ENCODE peak calls at places on chromosome 7, in six cellular contexts. L is IMR-90, V is neuronal stem cell, W is mesenchymal stem cell, K is H1, X is trophoblast cell. S is an unnamed sample.

GRCh38 chr7:4857189-4857588 is 4.6 kb downstream of the PAPOLB start:
- DNase-seq in X (no peak), W (no peak), V (no peak), L (no peak), K (no peak), S (no peak)

GRCh38 chr7:96023376-96023775 is 251.0 kb downstream of the DYNC1I1 start:
- DNase-seq in W (no peak), X (no peak), V (no peak), L (peak; percentile 5), K (no peak), S (no peak)

GRCh38 chr7:122430710-122431109 is 126.2 kb upstream of the FEZF1 start:
- DNase-seq in W (no peak), V (no peak), X (no peak), K (no peak), L (no peak), S (no peak)

GRCh38 chr7:42753322-42753721 is 158.5 kb downstream of the C7orf25 start:
- DNase-seq in V (no peak), L (no peak), K (no peak), X (no peak), W (no peak), S (no peak)

GRCh38 chr7:2713978-2714377 is 26.0 kb downstream of the AMZ1 start:
- DNase-seq in K (no peak), L (no peak), V (no peak), X (no peak), W (no peak), S (no peak)

GRCh38 chr7:47799529-47799928 is 148.7 kb downstream of the PKD1L1 start:
- DNase-seq in W (no peak), V (no peak), L (peak; percentile 50), X (no peak), K (no peak), S (no peak)

GRCh38 chr7:157155959-157156358 is 17.2 kb downstream of the UBE3C start:
- DNase-seq in K (no peak), V (no peak), L (no peak), X (no peak), W (no peak), S (no peak)

GRCh38 chr7:106534271-106534846 is 126.6 kb downstream of the CCDC71L start:
- DNase-seq in X (no peak), K (no peak), L (no peak), W (peak; percentile 9), V (no peak), S (no peak)

GRCh38 chr7:155496267-155497005 is 38.5 kb downstream of the EN2 start:
- DNase-seq in L (no peak), X (no peak), W (no peak), V (no peak), K (no peak), S (no peak)

GRCh38 chr7:5420841-5421625 is 2.6 kb downstream of the TNRC18 start:
- DNase-seq in L (no peak), K (no peak), W (peak; percentile 23), V (no peak), X (no peak), S (no peak)

GRCh38 chr7:29976673-29977072 is 12.9 kb downstream of the SCRN1 start:
- DNase-seq in V (no peak), X (no peak), K (no peak), L (peak; percentile 41), W (peak; percentile 80), S (no peak)

GRCh38 chr7:141097430-141097829 is 23.6 kb downstream of the TMEM178B start:
- DNase-seq in W (no peak), L (peak; percentile 5), X (no peak), K (no peak), V (peak; percentile 56), S (no peak)

GRCh38 chr7:75914655-75915415 is at the start of gene POR:
- DNase-seq in L (peak; percentile 88), W (peak; percentile 91), K (peak; percentile 75), V (peak; percentile 95), X (peak; percentile 92), S (peak; percentile 95)

GRCh38 chr7:83325083-83325482 is 162.4 kb upstream of the PCLO start:
- DNase-seq in W (no peak), X (no peak), V (no peak), L (no peak), K (no peak), S (no peak)

GRCh38 chr7:37336259-37336658 is 112.4 kb downstream of the ELMO1 start:
- DNase-seq in V (no peak), W (no peak), X (no peak), K (no peak), L (no peak), S (no peak)

GRCh38 chr7:45033261-45033930 is 33.4 kb downstream of the CCM2 start:
- DNase-seq in X (no peak), V (no peak), L (peak; percentile 55), W (no peak), K (no peak), S (no peak)

GRCh38 chr7:131654249-131654558 is 97.8 kb upstream of the PODXL start:
- DNase-seq in W (no peak), X (no peak), K (no peak), L (no peak), V (no peak), S (no peak)
- H2AK5ac ChIP-seq in W (no peak overlapping the region), X (no peak overlapping the region), K (peak overlapping the region; percentile 100), L (peak overlapping the region; percentile 96), V (peak overlapping the region; percentile 56), S (no peak overlapping the region)

DNA sequence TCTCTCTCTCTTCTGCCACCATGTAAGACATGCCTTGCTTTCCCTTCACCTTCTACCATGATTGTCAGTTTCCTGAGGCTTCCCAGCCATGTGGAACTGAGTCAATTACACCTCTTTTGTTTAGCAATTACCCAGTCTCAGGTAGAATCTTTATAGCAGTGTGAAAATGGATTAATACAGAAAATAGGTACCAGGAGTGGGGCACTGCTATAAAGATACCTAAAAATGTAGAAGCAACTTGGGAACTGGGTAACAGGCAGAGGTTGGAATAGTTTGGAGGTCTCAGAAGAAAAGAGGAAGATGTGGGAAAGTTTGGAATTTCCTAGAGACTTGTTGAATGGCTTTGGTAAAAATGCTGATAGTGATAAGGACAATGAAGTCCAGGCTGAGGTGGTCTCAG is 15.6 kb downstream of the GALNTL5 start:
- DNase-seq in V (no peak), K (no peak), X (no peak), L (no peak), W (no peak), S (no peak)
- H3K14ac ChIP-seq in V (no peak overlapping the region), K (no peak overlapping the region), X (no peak overlapping the region), L (no peak overlapping the region), W (no peak overlapping the region), S (no peak overlapping the region)

DNA sequence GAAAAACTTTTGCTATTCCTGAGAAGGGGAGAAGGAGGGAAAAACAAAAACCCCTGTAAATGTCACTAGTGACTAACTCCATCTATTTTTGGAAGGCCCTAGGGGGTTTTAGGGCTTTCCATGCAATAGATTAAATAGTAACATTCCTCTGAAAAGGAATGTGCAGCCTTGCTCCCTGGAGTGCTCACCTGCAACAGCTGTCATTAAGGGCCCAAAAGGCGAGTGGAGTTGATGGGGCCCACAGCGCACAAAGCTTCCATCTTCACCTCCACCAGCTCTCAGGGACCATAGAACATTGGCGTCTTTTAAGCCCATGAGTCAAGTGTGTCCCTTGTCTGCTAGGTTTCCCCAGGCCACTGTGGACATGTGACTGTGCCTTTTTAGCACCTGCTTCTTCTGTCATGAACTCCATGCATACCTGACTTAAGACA is 58.0 kb upstream of the IL6 start:
- DNase-seq in X (peak; percentile 59), V (no peak), L (no peak), K (peak; percentile 23), W (no peak), S (peak; percentile 46)
- H2AK5ac ChIP-seq in X (no peak overlapping the region), V (no peak overlapping the region), L (peak overlapping the region; percentile 93), K (peak overlapping the region; percentile 4), W (no peak overlapping the region), S (no peak overlapping the region)

GRCh38 chr7:148543302-148543701 is 47.3 kb upstream of the C7orf33 start:
- DNase-seq in V (no peak), K (no peak), L (no peak), W (no peak), X (no peak), S (no peak)

GRCh38 chr7:148541891-148542504 is 48.6 kb upstream of the C7orf33 start:
- DNase-seq in K (no peak), L (no peak), W (no peak), V (no peak), X (no peak), S (no peak)

GRCh38 chr7:148545172-148545571 is 45.4 kb upstream of the C7orf33 start:
- DNase-seq in V (no peak), K (no peak), L (no peak), X (no peak), W (no peak), S (no peak)

GRCh38 chr7:148547946-148548345 is 42.6 kb upstream of the C7orf33 start:
- DNase-seq in L (no peak), X (no peak), W (no peak), V (no peak), K (no peak), S (no peak)

GRCh38 chr7:148546857-148547256 is 43.7 kb upstream of the C7orf33 start:
- DNase-seq in X (no peak), L (no peak), K (no peak), W (no peak), V (no peak), S (no peak)
- H3K14ac ChIP-seq in X (no peak overlapping the region), L (no peak overlapping the region), K (no peak overlapping the region), W (no peak overlapping the region), V (no peak overlapping the region), S (no peak overlapping the region)

GRCh38 chr7:151789380-151789947 is 87.5 kb downstream of the PRKAG2 start:
- DNase-seq in K (no peak), W (no peak), X (no peak), L (no peak), V (no peak), S (no peak)
- H2AK5ac ChIP-seq in K (no peak overlapping the region), W (no peak overlapping the region), X (no peak overlapping the region), L (no peak overlapping the region), V (peak overlapping the region; percentile 82), S (no peak overlapping the region)

S was measured in H9.